ENCODE peak calls at places on chromosomes 4 and X, in eight cellular contexts. F is mucosa of descending colon; A is endodermal cell; E is upper lobe of left lung; Q is stimulated activated naive CD8-positive, alpha-beta T cell treated with anti-CD3 and anti-CD28 coated beads, Interleukin-15, amount 100 ng/mL, for 72 hours; I is activated CD4-positive, alpha-beta T cell treated with anti-CD3 and anti-CD28 coated beads for 24 hours; K is AG08395; V is CD8-positive, alpha-beta memory T cell. B is an unnamed sample.

GRCh38 chr4:139552506-139552905 is 3.5 kb downstream of the SETD7 start:
- DNase-seq in F (no peak), A (peak), E (no peak), Q (no peak), I (no peak), K (peak), V (no peak), B (no peak)

GRCh38 chr4:87916636-87917035 is 58.9 kb upstream of the SPP1 start:
- DNase-seq in F (no peak), A (peak), E (no peak), Q (no peak), I (no peak), K (no peak), V (no peak), B (no peak)

GRCh38 chrX:145190801-145191389 is 56.4 kb upstream of the SPANXN1 start:
- DNase-seq in F (no peak), A (no peak), E (no peak), Q (no peak), I (no peak), K (no peak), V (no peak), B (no peak)

GRCh38 chr4:67327245-67327860 is 217.9 kb downstream of the CENPC start:
- DNase-seq in F (no peak), A (peak), E (peak), Q (peak), I (peak), K (peak), V (peak), B (peak)

GRCh38 chrX:70432936-70433847 is 10.1 kb downstream of the GDPD2 start:
- DNase-seq in F (no peak), A (no peak), E (no peak), Q (no peak), I (no peak), K (no peak), V (no peak), B (no peak)

GRCh38 chr4:150348079-150348478 is 233.9 kb upstream of the MAB21L2 start:
- DNase-seq in F (no peak), A (no peak), E (no peak), Q (no peak), I (no peak), K (peak), V (no peak), B (no peak)

GRCh38 chr4:107688421-107688820 is 31.6 kb downstream of the PAPSS1 start:
- DNase-seq in F (no peak), A (no peak), E (no peak), Q (no peak), I (no peak), K (no peak), V (no peak), B (no peak)

GRCh38 chr4:135538698-135539097 is 1337.1 kb upstream of the PABPC4L start:
- DNase-seq in F (no peak), A (no peak), E (no peak), Q (no peak), I (no peak), K (no peak), V (no peak), B (no peak)

GRCh38 chrX:71621644-71622346 is 3.5 kb upstream of the CXCR3 start:
- DNase-seq in F (peak), A (no peak), E (no peak), Q (no peak), I (no peak), K (peak), V (no peak), B (no peak)

GRCh38 chr4:25590171-25590570 is 65.5 kb upstream of the SLC34A2 start:
- DNase-seq in F (no peak), A (no peak), E (no peak), Q (no peak), I (no peak), K (no peak), V (no peak), B (no peak)

GRCh38 chrX:129823115-129823514 is 20.6 kb downstream of the ZDHHC9 start:
- DNase-seq in F (no peak), A (peak), E (peak), Q (peak), I (peak), K (peak), V (peak), B (no peak)

GRCh38 chr4:53854991-53855885 is 209.2 kb downstream of the CHIC2 start:
- DNase-seq in F (no peak), A (no peak), E (no peak), Q (no peak), I (no peak), K (peak), V (no peak), B (no peak)

GRCh38 chr4:152004801-152005200 is 244.0 kb upstream of the GATB start:
- DNase-seq in F (no peak), A (peak), E (no peak), Q (no peak), I (no peak), K (no peak), V (no peak), B (no peak)

GRCh38 chrX:119579414-119579813 is 5.1 kb downstream of the UBE2A start:
- DNase-seq in F (no peak), A (no peak), E (no peak), Q (no peak), I (no peak), K (no peak), V (no peak), B (no peak)

GRCh38 chr4:123412700-123413512 is 16.3 kb downstream of the SPRY1 start:
- DNase-seq in F (no peak), A (no peak), E (no peak), Q (no peak), I (no peak), K (peak), V (no peak), B (no peak)

GRCh38 chrX:68599256-68600152 is 48.0 kb upstream of the STARD8 start:
- DNase-seq in F (no peak), A (peak), E (no peak), Q (no peak), I (no peak), K (no peak), V (no peak), B (no peak)

GRCh38 chr4:176499518-176499917 is 179.8 kb downstream of the SPCS3 start:
- DNase-seq in F (no peak), A (no peak), E (no peak), Q (no peak), I (no peak), K (peak), V (no peak), B (no peak)

GRCh38 chrX:45769919-45770582 is 569.4 kb upstream of the DIPK2B start:
- DNase-seq in F (peak), A (no peak), E (peak), Q (peak), I (no peak), K (peak), V (peak), B (peak)

GRCh38 chrX:150062292-150063137 is 124.2 kb upstream of the EOLA2 start:
- DNase-seq in F (no peak), A (no peak), E (peak), Q (no peak), I (no peak), K (peak), V (no peak), B (no peak)

GRCh38 chr4:173288296-173288695 is 45.9 kb downstream of the HMGB2 start:
- DNase-seq in F (no peak), A (peak), E (peak), Q (peak), I (peak), K (peak), V (peak), B (peak)

B was measured in activated T-helper 2 cell treated with anti-CD3 and anti-CD28 coated beads, Interferon-gamma antibody, Interleukin-2, Interleukin-4, amounts not matched to agents 10 μg/mL and 5 μg/mL and 100 μg/mL, durations not matched to agents 14 hours and 24 hours and 36 hours.